ENCODE peak calls at places on chromosomes 12 and 14, in five cellular contexts. One of them, this sample, is unnamed.
A peak's percentile ranks its signal among the peaks of the same experiment; 100 is the strongest.

GRCh38 chr12:94145231-94145979 is 3.0 kb upstream of the PLXNC1 start:
- DNase-seq in IMR-90: peak; percentile 55
- DNase-seq in WERI-Rb-1: no peak
- DNase-seq in Panc1: no peak
- DNase-seq in AG04449: no peak
- DNase-seq in this sample: peak; percentile 28

GRCh38 chr12:4118017-4118510 is 155.5 kb upstream of the CCND2 start:
- DNase-seq in IMR-90: peak; percentile 64
- DNase-seq in WERI-Rb-1: no peak
- DNase-seq in Panc1: no peak
- DNase-seq in AG04449: no peak
- DNase-seq in this sample: no peak

GRCh38 chr14:68088463-68088862 is 268.9 kb downstream of the RAD51B start:
- DNase-seq in IMR-90: peak; percentile 36
- DNase-seq in WERI-Rb-1: no peak
- DNase-seq in Panc1: peak; percentile 10
- DNase-seq in AG04449: no peak
- DNase-seq in this sample: peak; percentile 27

GRCh38 chr12:49375406-49375805 is 8.1 kb downstream of the SPATS2 start:
- DNase-seq in IMR-90: no peak
- DNase-seq in WERI-Rb-1: no peak
- DNase-seq in Panc1: no peak
- DNase-seq in AG04449: no peak
- DNase-seq in this sample: no peak

GRCh38 chr14:100747736-100748135 is 21.0 kb downstream of the DLK1 start:
- DNase-seq in IMR-90: no peak
- DNase-seq in WERI-Rb-1: no peak
- DNase-seq in Panc1: no peak
- DNase-seq in AG04449: no peak
- DNase-seq in this sample: no peak

GRCh38 chr14:102316048-102316745 is 3.3 kb upstream of the ZNF839 start:
- DNase-seq in IMR-90: peak; percentile 75
- DNase-seq in WERI-Rb-1: peak; percentile 48
- DNase-seq in Panc1: no peak
- DNase-seq in AG04449: no peak
- DNase-seq in this sample: peak; percentile 88

GRCh38 chr14:20798932-20799331 is 3.7 kb downstream of the RNASE1 start:
- DNase-seq in IMR-90: no peak
- DNase-seq in WERI-Rb-1: no peak
- DNase-seq in Panc1: no peak
- DNase-seq in AG04449: no peak
- DNase-seq in this sample: no peak

GRCh38 chr12:120994059-120994458 is 15.7 kb downstream of the HNF1A start:
- DNase-seq in IMR-90: no peak
- DNase-seq in WERI-Rb-1: no peak
- DNase-seq in Panc1: no peak
- DNase-seq in AG04449: no peak
- DNase-seq in this sample: no peak

GRCh38 chr14:69803753-69804152 is 6.7 kb upstream of the SLC10A1 start:
- DNase-seq in IMR-90: no peak
- DNase-seq in WERI-Rb-1: no peak
- DNase-seq in Panc1: no peak
- DNase-seq in AG04449: no peak
- DNase-seq in this sample: no peak

GRCh38 chr12:93020225-93020997 is 91.3 kb upstream of the EEA1 start:
- DNase-seq in IMR-90: no peak
- DNase-seq in WERI-Rb-1: no peak
- DNase-seq in Panc1: no peak
- DNase-seq in AG04449: no peak
- DNase-seq in this sample: no peak

GRCh38 chr12:120684523-120684932 is 2.4 kb upstream of the MLEC start:
- DNase-seq in IMR-90: peak; percentile 26
- DNase-seq in WERI-Rb-1: no peak
- DNase-seq in Panc1: no peak
- DNase-seq in AG04449: no peak
- DNase-seq in this sample: no peak

GRCh38 chr12:20390846-20391245 is 22.5 kb downstream of the PDE3A start:
- DNase-seq in IMR-90: no peak
- DNase-seq in WERI-Rb-1: no peak
- DNase-seq in Panc1: no peak
- DNase-seq in AG04449: no peak
- DNase-seq in this sample: no peak

GRCh38 chr12:53752192-53752601 is 418 bp upstream of the CISTR start:
- DNase-seq in IMR-90: no peak
- DNase-seq in WERI-Rb-1: no peak
- DNase-seq in Panc1: no peak
- DNase-seq in AG04449: no peak
- DNase-seq in this sample: no peak

GRCh38 chr12:58176296-58176869 is 235.0 kb downstream of the ATP23 start:
- DNase-seq in IMR-90: peak; percentile 38
- DNase-seq in WERI-Rb-1: peak; percentile 75
- DNase-seq in Panc1: peak; percentile 8
- DNase-seq in AG04449: no peak
- DNase-seq in this sample: no peak

GRCh38 chr12:7439579-7440505 is 4.1 kb downstream of the CD163L1 start:
- DNase-seq in IMR-90: peak; percentile 41
- DNase-seq in WERI-Rb-1: no peak
- DNase-seq in Panc1: no peak
- DNase-seq in AG04449: no peak
- DNase-seq in this sample: peak; percentile 13

GRCh38 chr12:5556033-5556614 is 124.2 kb downstream of the NTF3 start:
- DNase-seq in IMR-90: no peak
- DNase-seq in WERI-Rb-1: peak; percentile 51
- DNase-seq in Panc1: no peak
- DNase-seq in AG04449: no peak
- DNase-seq in this sample: no peak

DNA sequence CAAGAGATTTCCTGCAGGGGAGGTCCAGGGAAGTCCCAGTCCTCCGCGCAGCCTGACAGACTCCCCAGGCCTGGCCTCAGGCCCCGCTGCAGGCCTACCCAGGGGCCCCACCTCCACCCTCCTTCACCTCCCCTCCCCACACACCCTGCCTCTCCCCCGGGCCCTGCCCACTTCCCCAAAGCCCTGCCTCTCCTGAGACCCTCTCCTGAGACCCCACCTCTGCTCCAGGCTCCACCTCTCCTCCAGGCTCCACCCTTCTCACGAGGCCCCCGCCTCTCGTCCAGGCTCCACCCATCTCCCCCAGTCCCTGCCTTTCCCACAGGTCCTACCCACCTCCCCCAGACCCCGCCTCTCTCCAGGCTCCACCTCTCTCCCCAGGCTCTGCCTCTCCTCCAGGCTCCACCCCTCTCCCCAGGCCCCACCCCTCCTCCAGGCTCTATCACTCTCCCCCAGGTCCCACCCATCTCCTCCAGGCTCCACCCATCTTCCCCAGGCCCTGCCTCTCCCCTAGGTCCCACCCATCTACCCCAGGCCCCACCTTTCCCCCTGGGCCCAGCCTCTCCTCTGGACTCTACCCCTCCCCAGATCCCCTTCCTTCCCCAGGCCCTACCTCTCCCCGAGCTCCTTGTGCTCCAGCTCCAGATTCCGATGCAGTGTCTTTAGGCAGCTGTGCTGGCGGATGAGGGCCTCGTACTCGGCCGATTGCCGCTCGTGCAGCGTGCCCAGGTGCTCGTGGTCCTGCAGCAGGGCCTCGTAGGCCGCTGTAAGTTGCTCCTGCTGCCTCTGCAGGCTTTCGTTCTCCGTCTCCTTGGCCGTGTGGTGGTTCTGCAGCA is 58.8 kb upstream of the GPR68 start:
- DNase-seq in IMR-90: no peak
- DNase-seq in WERI-Rb-1: peak; percentile 95
- DNase-seq in Panc1: no peak
- DNase-seq in AG04449: no peak
- DNase-seq in this sample: no peak
- H3K4me3 ChIP-seq in IMR-90: no peak overlapping the region
- H3K4me3 ChIP-seq in WERI-Rb-1: no peak overlapping the region
- H3K4me3 ChIP-seq in Panc1: no peak overlapping the region
- H3K4me3 ChIP-seq in AG04449: no peak overlapping the region
- H3K4me3 ChIP-seq in this sample: no peak overlapping the region

GRCh38 chr14:32470161-32470705 is 141.1 kb downstream of the AKAP6 start:
- DNase-seq in IMR-90: peak; percentile 54
- DNase-seq in WERI-Rb-1: no peak
- DNase-seq in Panc1: no peak
- DNase-seq in AG04449: no peak
- DNase-seq in this sample: no peak

GRCh38 chr14:32472081-32472480 is 143.0 kb downstream of the AKAP6 start:
- DNase-seq in IMR-90: no peak
- DNase-seq in WERI-Rb-1: no peak
- DNase-seq in Panc1: no peak
- DNase-seq in AG04449: no peak
- DNase-seq in this sample: no peak

GRCh38 chr14:32471183-32471582 is 142.1 kb downstream of the AKAP6 start:
- DNase-seq in IMR-90: no peak
- DNase-seq in WERI-Rb-1: no peak
- DNase-seq in Panc1: no peak
- DNase-seq in AG04449: no peak
- DNase-seq in this sample: no peak

GRCh38 chr14:32468955-32469354 is 139.9 kb downstream of the AKAP6 start:
- DNase-seq in IMR-90: peak; percentile 72
- DNase-seq in WERI-Rb-1: no peak
- DNase-seq in Panc1: no peak
- DNase-seq in AG04449: peak; percentile 73
- DNase-seq in this sample: peak; percentile 23

GRCh38 chr14:32469388-32470160 is 140.5 kb downstream of the AKAP6 start:
- DNase-seq in IMR-90: peak; percentile 76
- DNase-seq in WERI-Rb-1: no peak
- DNase-seq in Panc1: peak; percentile 5
- DNase-seq in AG04449: no peak
- DNase-seq in this sample: peak; percentile 42
- TF ChIP-seq CTCF in IMR-90: peak; percentile 72
- TF ChIP-seq CTCF in WERI-Rb-1: peak; percentile 17
- TF ChIP-seq CTCF in Panc1: peak; percentile 28
- TF ChIP-seq CTCF in AG04449: peak; percentile 26
- TF ChIP-seq CTCF in this sample: peak; percentile 21

GRCh38 chr12:46609281-46609623 is 216.5 kb downstream of the SLC38A4 start:
- DNase-seq in IMR-90: no peak
- DNase-seq in WERI-Rb-1: no peak
- DNase-seq in Panc1: no peak
- DNase-seq in AG04449: no peak
- DNase-seq in this sample: no peak
- H3K4me3 ChIP-seq in IMR-90: no peak overlapping the region
- H3K4me3 ChIP-seq in WERI-Rb-1: no peak overlapping the region
- H3K4me3 ChIP-seq in Panc1: no peak overlapping the region
- H3K4me3 ChIP-seq in AG04449: no peak overlapping the region
- H3K4me3 ChIP-seq in this sample: no peak overlapping the region

DNA sequence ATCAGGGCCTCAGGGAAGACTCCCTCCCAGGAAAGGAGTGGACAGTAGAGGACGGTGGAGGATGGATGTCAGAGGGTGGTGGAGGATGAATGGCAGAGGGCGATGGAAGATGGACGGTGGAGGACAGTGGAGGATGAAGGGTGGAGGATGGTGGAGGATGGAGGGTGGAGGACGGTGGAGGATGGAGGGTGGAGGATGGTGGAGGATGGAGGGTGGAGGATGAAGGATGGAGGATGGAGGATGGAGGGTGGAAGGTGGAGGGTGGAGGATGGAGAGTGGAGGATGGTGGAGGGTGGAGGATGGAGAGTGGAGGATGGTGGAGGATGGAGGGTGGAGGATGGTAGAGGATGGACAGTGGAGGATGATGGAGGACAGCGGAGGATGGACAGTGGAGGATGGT is 95.9 kb downstream of the LRRC74A start:
- DNase-seq in IMR-90: no peak
- DNase-seq in WERI-Rb-1: no peak
- DNase-seq in Panc1: no peak
- DNase-seq in AG04449: no peak
- DNase-seq in this sample: no peak
- TF ChIP-seq CTCF in IMR-90: no peak
- TF ChIP-seq CTCF in WERI-Rb-1: no peak
- TF ChIP-seq CTCF in Panc1: no peak
- TF ChIP-seq CTCF in AG04449: no peak
- TF ChIP-seq CTCF in this sample: no peak

GRCh38 chr12:68237068-68237467 is 11.5 kb upstream of the IL26 start:
- DNase-seq in IMR-90: no peak
- DNase-seq in WERI-Rb-1: no peak
- DNase-seq in Panc1: no peak
- DNase-seq in AG04449: no peak
- DNase-seq in this sample: no peak
- H3K4me3 ChIP-seq in IMR-90: no peak overlapping the region
- H3K4me3 ChIP-seq in WERI-Rb-1: no peak overlapping the region
- H3K4me3 ChIP-seq in Panc1: peak overlapping the region; percentile 57
- H3K4me3 ChIP-seq in AG04449: no peak overlapping the region
- H3K4me3 ChIP-seq in this sample: no peak overlapping the region

GRCh38 chr14:99685061-99685995 is 1.2 kb downstream of the CYP46A1 start:
- DNase-seq in IMR-90: no peak
- DNase-seq in WERI-Rb-1: peak; percentile 4
- DNase-seq in Panc1: no peak
- DNase-seq in AG04449: no peak
- DNase-seq in this sample: no peak

GRCh38 chr14:99686557-99687283 is 2.6 kb downstream of the CYP46A1 start:
- DNase-seq in IMR-90: no peak
- DNase-seq in WERI-Rb-1: no peak
- DNase-seq in Panc1: no peak
- DNase-seq in AG04449: no peak
- DNase-seq in this sample: no peak

GRCh38 chr14:99683619-99684355 is at the start of gene CYP46A1:
- DNase-seq in IMR-90: peak; percentile 99
- DNase-seq in WERI-Rb-1: peak; percentile 100
- DNase-seq in Panc1: peak; percentile 84
- DNase-seq in AG04449: peak; percentile 92
- DNase-seq in this sample: peak; percentile 98

GRCh38 chr14:99682809-99683618 is 1.1 kb upstream of the CYP46A1 start:
- DNase-seq in IMR-90: peak; percentile 48
- DNase-seq in WERI-Rb-1: peak; percentile 87
- DNase-seq in Panc1: no peak
- DNase-seq in AG04449: no peak
- DNase-seq in this sample: peak; percentile 20

DNA sequence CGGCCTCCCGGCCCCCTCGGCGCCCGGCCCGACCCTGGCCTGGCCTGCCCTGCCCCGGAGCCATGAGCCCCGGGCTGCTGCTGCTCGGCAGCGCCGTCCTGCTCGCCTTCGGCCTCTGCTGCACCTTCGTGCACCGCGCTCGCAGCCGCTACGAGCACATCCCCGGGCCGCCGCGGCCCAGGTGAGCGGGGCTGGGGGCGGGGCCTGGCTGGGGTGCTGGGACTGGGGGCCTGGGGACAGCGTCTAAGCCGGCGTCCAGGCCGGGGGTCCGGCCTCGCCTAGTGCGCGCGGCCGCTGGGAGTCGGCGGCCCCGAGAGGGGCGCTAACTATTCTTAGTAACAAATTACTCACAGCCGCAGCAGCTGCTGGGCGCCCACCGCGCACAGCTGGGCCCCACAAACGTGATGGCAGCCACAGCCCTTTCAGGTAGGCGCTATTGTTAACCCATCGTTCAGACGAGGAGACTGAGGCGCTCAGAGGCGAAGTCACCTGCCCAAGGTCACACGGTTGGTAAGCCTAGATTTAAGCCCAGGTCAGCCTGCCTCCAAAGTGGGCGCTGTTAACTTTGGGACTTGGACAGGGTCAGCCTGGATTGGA is 356 bp downstream of the CYP46A1 start:
- DNase-seq in IMR-90: peak; percentile 8
- DNase-seq in WERI-Rb-1: no peak
- DNase-seq in Panc1: no peak
- DNase-seq in AG04449: no peak
- DNase-seq in this sample: no peak
- TF ChIP-seq CTCF in IMR-90: no peak
- TF ChIP-seq CTCF in WERI-Rb-1: no peak
- TF ChIP-seq CTCF in Panc1: no peak
- TF ChIP-seq CTCF in AG04449: no peak
- TF ChIP-seq CTCF in this sample: no peak

GRCh38 chr14:92704036-92704804 is 44.2 kb downstream of the LGMN start:
- DNase-seq in IMR-90: no peak
- DNase-seq in WERI-Rb-1: no peak
- DNase-seq in Panc1: no peak
- DNase-seq in AG04449: no peak
- DNase-seq in this sample: no peak
- H3K4me3 ChIP-seq in IMR-90: no peak overlapping the region
- H3K4me3 ChIP-seq in WERI-Rb-1: no peak overlapping the region
- H3K4me3 ChIP-seq in Panc1: no peak overlapping the region
- H3K4me3 ChIP-seq in AG04449: no peak overlapping the region
- H3K4me3 ChIP-seq in this sample: no peak overlapping the region

GRCh38 chr14:22106700-22107697 is 433.4 kb upstream of the OR4E1 start:
- DNase-seq in IMR-90: peak; percentile 29
- DNase-seq in WERI-Rb-1: no peak
- DNase-seq in Panc1: no peak
- DNase-seq in AG04449: no peak
- DNase-seq in this sample: no peak
- TF ChIP-seq CTCF in IMR-90: no peak
- TF ChIP-seq CTCF in WERI-Rb-1: no peak
- TF ChIP-seq CTCF in Panc1: no peak
- TF ChIP-seq CTCF in AG04449: no peak
- TF ChIP-seq CTCF in this sample: no peak

This sample was measured in astrocyte of the cerebellum.